ENCODE peak calls at places on chromosomes 6 and 20, in nine cellular contexts. L, J, V, C, Z, F, Q, W and R are unnamed samples.

GRCh38 chr20:57440678-57441509 is 49.7 kb downstream of the RBM38 start:
- DNase-seq in L (no peak), J (no peak), V (peak), C (no peak), Z (no peak), F (no peak), Q (peak), W (no peak), R (no peak)

GRCh38 chr20:59827138-59828056 is 106.0 kb downstream of the SYCP2 start:
- DNase-seq in L (no peak), J (no peak), V (no peak), C (no peak), Z (no peak), F (no peak), Q (no peak), W (no peak), R (no peak)

GRCh38 chr6:28357036-28357435 is 7.3 kb downstream of the ZKSCAN3 start:
- DNase-seq in L (no peak), J (peak), V (no peak), C (no peak), Z (no peak), F (no peak), Q (peak), W (no peak), R (no peak)

GRCh38 chr20:12788936-12789335 is 219.8 kb upstream of the SPTLC3 start:
- DNase-seq in L (no peak), J (no peak), V (no peak), C (no peak), Z (no peak), F (no peak), Q (no peak), W (no peak), R (no peak)

GRCh38 chr20:48025661-48026060 is 240.4 kb upstream of the SULF2 start:
- DNase-seq in L (no peak), J (peak), V (no peak), C (no peak), Z (no peak), F (no peak), Q (peak), W (no peak), R (no peak)

GRCh38 chr6:122621638-122622037 is 11.4 kb downstream of the PKIB start:
- DNase-seq in L (no peak), J (no peak), V (no peak), C (no peak), Z (no peak), F (no peak), Q (no peak), W (no peak), R (no peak)

GRCh38 chr6:150201285-150201684 is 58.4 kb downstream of the PPP1R14C start:
- DNase-seq in L (no peak), J (no peak), V (no peak), C (no peak), Z (no peak), F (no peak), Q (no peak), W (no peak), R (no peak)

GRCh38 chr6:88360203-88360797 is 194.2 kb upstream of the CNR1 start:
- DNase-seq in L (no peak), J (no peak), V (no peak), C (no peak), Z (no peak), F (no peak), Q (peak), W (no peak), R (peak)

GRCh38 chr6:46932941-46933340 is 11.2 kb upstream of the ADGRF5 start:
- DNase-seq in L (no peak), J (peak), V (no peak), C (no peak), Z (no peak), F (no peak), Q (no peak), W (no peak), R (no peak)

GRCh38 chr6:161139304-161139765 is 134.5 kb downstream of the AGPAT4 start:
- DNase-seq in L (no peak), J (no peak), V (no peak), C (no peak), Z (no peak), F (no peak), Q (no peak), W (no peak), R (no peak)

GRCh38 chr6:6834356-6835342 is 246.1 kb downstream of the LY86 start:
- DNase-seq in L (no peak), J (no peak), V (no peak), C (no peak), Z (no peak), F (no peak), Q (peak), W (no peak), R (no peak)

GRCh38 chr6:169890049-169890448 is 138.6 kb downstream of the ERMARD start:
- DNase-seq in L (no peak), J (peak), V (no peak), C (no peak), Z (no peak), F (no peak), Q (no peak), W (no peak), R (no peak)

GRCh38 chr6:31169123-31169857 is 1.2 kb downstream of the POU5F1 start:
- DNase-seq in L (no peak), J (no peak), V (no peak), C (no peak), Z (peak), F (no peak), Q (no peak), W (no peak), R (no peak)

GRCh38 chr20:15396026-15396425 is 1058.6 kb upstream of the FLRT3 start:
- DNase-seq in L (no peak), J (no peak), V (no peak), C (no peak), Z (no peak), F (no peak), Q (peak), W (no peak), R (no peak)
- H3K4me3 ChIP-seq in L (no peak), J (no peak), V (no peak), C (no peak), Z (no peak), F (no peak), Q (no peak), W (no peak), R (no peak)

DNA sequence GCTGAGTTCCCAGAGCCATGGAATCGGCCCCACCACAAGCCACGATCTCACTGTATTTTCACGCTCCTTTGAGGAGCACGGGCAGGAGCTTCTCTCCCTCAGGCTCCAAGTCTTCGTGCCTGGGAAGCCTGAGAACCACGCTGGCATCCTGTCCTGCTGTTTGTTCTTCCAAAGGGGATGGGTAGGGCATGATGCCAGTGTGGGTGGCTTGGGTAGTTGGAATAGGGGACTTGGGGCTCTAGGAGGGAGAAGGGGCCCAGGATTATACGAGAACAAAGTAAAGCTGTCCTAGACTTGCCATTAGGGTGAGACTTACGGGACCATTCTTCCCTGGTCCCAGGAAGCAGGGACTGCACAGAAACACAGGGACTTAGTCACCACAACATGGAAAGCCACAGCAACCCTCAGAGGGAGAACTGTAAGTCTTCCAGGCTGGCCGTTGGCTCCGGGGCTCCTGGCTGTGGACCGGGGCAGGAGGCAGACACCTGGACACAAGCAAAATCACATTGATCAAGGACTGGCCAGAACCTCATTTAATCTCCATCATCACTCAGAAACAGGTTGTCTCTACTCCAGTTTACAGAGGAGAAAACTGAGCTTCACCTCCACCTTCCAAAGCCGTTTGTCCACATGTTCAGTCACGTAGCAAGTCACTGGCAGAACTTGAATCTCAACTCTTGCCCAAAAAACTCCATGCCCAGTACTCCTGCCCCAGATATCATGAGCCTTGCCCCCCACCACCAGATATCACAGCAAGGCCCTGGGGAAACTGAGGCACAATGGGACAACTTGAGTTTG is 1.3 kb downstream of the CCN5 start:
- DNase-seq in L (no peak), J (no peak), V (no peak), C (no peak), Z (no peak), F (no peak), Q (peak), W (no peak), R (no peak)
- H3K4me3 ChIP-seq in L (no peak), J (peak), V (peak), C (no peak), Z (no peak), F (no peak), Q (no peak), W (no peak), R (no peak)

DNA sequence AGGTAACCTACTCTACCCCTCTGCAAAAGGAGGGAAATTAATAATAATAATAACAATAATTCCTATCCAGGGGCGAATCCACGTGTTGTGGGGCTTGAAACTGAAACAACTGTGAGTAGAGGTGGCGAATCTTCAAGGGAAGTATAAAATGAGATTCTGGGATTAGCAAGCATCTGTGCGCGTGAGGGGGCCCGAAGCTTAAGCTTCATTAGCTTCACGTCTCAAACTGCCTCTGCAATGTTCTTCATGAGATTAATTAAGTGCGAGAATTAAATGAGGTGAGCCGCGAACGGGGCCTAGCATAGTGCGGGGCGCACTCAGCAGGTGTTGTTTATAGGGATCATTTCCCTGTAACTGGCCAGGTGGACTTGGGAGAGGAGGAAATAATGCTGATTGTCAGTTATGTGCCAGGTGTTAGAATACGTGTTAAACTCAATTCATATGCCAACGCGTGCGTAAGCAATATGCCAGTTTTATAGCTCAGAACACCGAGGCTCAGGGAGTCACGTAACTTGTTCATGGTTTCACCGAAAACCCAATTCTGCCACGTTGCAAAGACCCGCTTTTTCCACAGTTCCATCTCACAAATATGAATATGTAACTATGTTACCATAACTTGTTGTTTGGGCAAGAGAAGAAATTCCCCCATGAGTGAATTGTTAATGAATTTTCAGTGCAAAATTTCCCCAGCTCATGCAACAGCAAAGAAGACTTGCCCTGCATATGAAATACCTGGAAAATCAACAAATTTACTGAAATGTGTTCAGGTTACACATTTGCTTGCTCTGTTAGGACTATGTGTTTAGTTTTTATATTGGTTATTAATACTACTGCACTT is 30.3 kb downstream of the SF3B5 start:
- DNase-seq in L (peak), J (peak), V (no peak), C (no peak), Z (no peak), F (peak), Q (no peak), W (peak), R (no peak)
- H3K4me3 ChIP-seq in L (peak), J (peak), V (peak), C (peak), Z (no peak), F (peak), Q (peak), W (peak), R (peak)

GRCh38 chr6:43095939-43096338 is 19.8 kb downstream of the PTK7 start:
- DNase-seq in L (no peak), J (peak), V (no peak), C (no peak), Z (no peak), F (no peak), Q (no peak), W (no peak), R (no peak)
- H3K4me3 ChIP-seq in L (no peak), J (peak), V (no peak), C (no peak), Z (peak), F (peak), Q (peak), W (no peak), R (no peak)

GRCh38 chr6:119301429-119301828 is 48.1 kb downstream of the MAN1A1 start:
- DNase-seq in L (no peak), J (no peak), V (no peak), C (no peak), Z (no peak), F (no peak), Q (no peak), W (no peak), R (no peak)
- H3K4me3 ChIP-seq in L (no peak), J (no peak), V (no peak), C (no peak), Z (no peak), F (no peak), Q (no peak), W (no peak), R (no peak)

GRCh38 chr20:64077094-64077493 is 2.2 kb downstream of the RGS19 start:
- DNase-seq in L (peak), J (no peak), V (no peak), C (no peak), Z (no peak), F (no peak), Q (no peak), W (peak), R (no peak)
- H3K4me3 ChIP-seq in L (peak), J (no peak), V (no peak), C (peak), Z (no peak), F (peak), Q (no peak), W (peak), R (no peak)

GRCh38 chr6:34485321-34486060 is 19.6 kb downstream of the PACSIN1 start:
- DNase-seq in L (no peak), J (no peak), V (no peak), C (no peak), Z (no peak), F (no peak), Q (no peak), W (no peak), R (no peak)

GRCh38 chr6:34486106-34486740 is 20.3 kb downstream of the PACSIN1 start:
- DNase-seq in L (no peak), J (no peak), V (no peak), C (peak), Z (no peak), F (no peak), Q (no peak), W (peak), R (no peak)

GRCh38 chr6:34487536-34487935 is 21.7 kb downstream of the PACSIN1 start:
- DNase-seq in L (no peak), J (no peak), V (no peak), C (no peak), Z (no peak), F (no peak), Q (no peak), W (no peak), R (no peak)

GRCh38 chr6:34484899-34485298 is 19.0 kb downstream of the PACSIN1 start:
- DNase-seq in L (no peak), J (no peak), V (no peak), C (peak), Z (peak), F (peak), Q (peak), W (peak), R (no peak)

DNA sequence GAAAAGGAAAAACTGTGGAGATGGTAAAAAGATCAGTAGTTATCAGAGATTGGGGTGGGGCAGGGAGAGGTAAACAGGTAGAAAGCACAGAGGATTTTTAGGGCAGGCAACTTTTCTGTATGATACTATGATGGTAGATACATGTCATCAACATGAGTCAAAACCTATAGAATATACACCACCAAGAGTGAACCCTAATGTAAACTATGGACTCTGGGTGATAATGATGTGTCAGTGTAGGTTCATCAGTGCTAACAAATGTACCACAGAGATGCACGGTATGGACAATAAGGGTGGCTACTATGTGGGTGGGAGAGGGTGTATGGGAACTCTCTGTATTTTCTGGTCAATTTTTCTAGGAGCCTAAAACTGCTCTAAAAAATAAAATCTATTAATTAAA is 18.5 kb downstream of the PACSIN1 start:
- DNase-seq in L (no peak), J (no peak), V (no peak), C (no peak), Z (no peak), F (no peak), Q (peak), W (no peak), R (no peak)
- H3K4me3 ChIP-seq in L (no peak), J (no peak), V (no peak), C (no peak), Z (no peak), F (no peak), Q (no peak), W (no peak), R (no peak)